ENCODE peak calls at places on chromosomes 5 and 9, in seven cellular contexts. W, B, U, Q, F, Z and Y are unnamed samples.
A peak's percentile ranks its signal among the peaks of the same experiment; 100 is the strongest.

GRCh38 chr9:133428579-133429215 is 6.5 kb downstream of the ADAMTS13 start:
- DNase-seq in W (no peak), B (no peak), U (no peak), Q (no peak), F (no peak), Z (no peak), Y (no peak)

GRCh38 chr5:166068547-166069335 is 2222.7 kb upstream of the WWC1 start:
- DNase-seq in W (no peak), B (no peak), U (peak; percentile 10), Q (no peak), F (no peak), Z (no peak), Y (no peak)

GRCh38 chr9:128627906-128628305 is 28.7 kb downstream of the DYNC2I2 start:
- DNase-seq in W (no peak), B (no peak), U (no peak), Q (no peak), F (no peak), Z (no peak), Y (no peak)

GRCh38 chr5:82641362-82641988 is 363.3 kb upstream of the RPS23 start:
- DNase-seq in W (peak; percentile 93), B (peak; percentile 80), U (peak; percentile 76), Q (peak; percentile 9), F (no peak), Z (peak; percentile 96), Y (peak; percentile 38)

GRCh38 chr5:43556857-43557593 is at the start of gene PAIP1:
- DNase-seq in W (peak; percentile 88), B (peak; percentile 83), U (no peak), Q (peak; percentile 76), F (peak; percentile 87), Z (peak; percentile 90), Y (peak; percentile 82)

GRCh38 chr9:784202-784601 is 57.3 kb upstream of the DMRT1 start:
- DNase-seq in W (no peak), B (no peak), U (no peak), Q (no peak), F (no peak), Z (no peak), Y (no peak)

GRCh38 chr9:6893350-6894131 is 135.8 kb downstream of the KDM4C start:
- DNase-seq in W (no peak), B (no peak), U (no peak), Q (no peak), F (no peak), Z (no peak), Y (no peak)

GRCh38 chr9:25990376-25990775 is 312.1 kb upstream of the TUSC1 start:
- DNase-seq in W (no peak), B (no peak), U (no peak), Q (no peak), F (no peak), Z (no peak), Y (no peak)

GRCh38 chr9:68978501-68978900 is 35.4 kb downstream of the PRKACG start:
- DNase-seq in W (no peak), B (no peak), U (no peak), Q (no peak), F (no peak), Z (no peak), Y (no peak)